ENCODE peak calls at places on chromosomes 6 and 20, in seven cellular contexts. One of them, this sample, is unnamed. For H3K4me1, the result is how much of the 10 kb centered on the place peaks cover.

GRCh38 chr20:59134182-59134581 is 29.4 kb upstream of the ZNF831 start:
- DNase-seq in right cardiac atrium: no peak
- DNase-seq in MM.1S: no peak
- DNase-seq in left lung: no peak
- DNase-seq in aorta: no peak
- DNase-seq in adrenal gland: no peak
- DNase-seq in neuronal stem cell: no peak
- DNase-seq in this sample: no peak

GRCh38 chr6:84243240-84243639 is 15.8 kb upstream of the CEP162 start:
- DNase-seq in right cardiac atrium: no peak
- DNase-seq in neuronal stem cell: no peak
- DNase-seq in left lung: no peak
- DNase-seq in aorta: no peak
- DNase-seq in adrenal gland: no peak
- DNase-seq in MM.1S: no peak
- DNase-seq in this sample: no peak

GRCh38 chr6:1872649-1873131 is 263.0 kb downstream of the FOXC1 start:
- DNase-seq in neuronal stem cell: no peak
- DNase-seq in adrenal gland: no peak
- DNase-seq in left lung: no peak
- DNase-seq in right cardiac atrium: peak
- DNase-seq in MM.1S: no peak
- DNase-seq in aorta: no peak
- DNase-seq in this sample: no peak

GRCh38 chr6:20182926-20183521 is 29.2 kb downstream of the MBOAT1 start:
- DNase-seq in neuronal stem cell: no peak
- DNase-seq in right cardiac atrium: peak
- DNase-seq in MM.1S: no peak
- DNase-seq in adrenal gland: peak
- DNase-seq in aorta: no peak
- DNase-seq in left lung: no peak
- DNase-seq in this sample: no peak

GRCh38 chr6:28968476-28968875 is 36.6 kb downstream of the ZNF311 start:
- DNase-seq in aorta: no peak
- DNase-seq in right cardiac atrium: no peak
- DNase-seq in MM.1S: no peak
- DNase-seq in adrenal gland: no peak
- DNase-seq in left lung: no peak
- DNase-seq in neuronal stem cell: no peak
- DNase-seq in this sample: no peak

GRCh38 chr6:6840831-6841263 is 252.3 kb downstream of the LY86 start:
- DNase-seq in neuronal stem cell: no peak
- DNase-seq in left lung: no peak
- DNase-seq in aorta: no peak
- DNase-seq in adrenal gland: no peak
- DNase-seq in right cardiac atrium: no peak
- DNase-seq in MM.1S: no peak
- DNase-seq in this sample: no peak

GRCh38 chr6:23307516-23307915 is 738.1 kb downstream of the HDGFL1 start:
- DNase-seq in adrenal gland: no peak
- DNase-seq in MM.1S: no peak
- DNase-seq in right cardiac atrium: no peak
- DNase-seq in aorta: no peak
- DNase-seq in left lung: no peak
- DNase-seq in neuronal stem cell: no peak
- DNase-seq in this sample: no peak

GRCh38 chr6:13947611-13948178 is 22.9 kb downstream of the RNF182 start:
- DNase-seq in adrenal gland: no peak
- DNase-seq in left lung: no peak
- DNase-seq in neuronal stem cell: no peak
- DNase-seq in aorta: no peak
- DNase-seq in MM.1S: no peak
- DNase-seq in right cardiac atrium: no peak
- DNase-seq in this sample: no peak

GRCh38 chr20:38997622-38998021 is 35.5 kb downstream of the DHX35 start:
- DNase-seq in neuronal stem cell: no peak
- DNase-seq in MM.1S: no peak
- DNase-seq in adrenal gland: no peak
- DNase-seq in aorta: no peak
- DNase-seq in left lung: no peak
- DNase-seq in right cardiac atrium: no peak
- DNase-seq in this sample: no peak

GRCh38 chr6:130467595-130467994 is 101.8 kb downstream of the TMEM200A start:
- DNase-seq in neuronal stem cell: no peak
- DNase-seq in adrenal gland: no peak
- DNase-seq in MM.1S: no peak
- DNase-seq in right cardiac atrium: no peak
- DNase-seq in aorta: no peak
- DNase-seq in left lung: no peak
- DNase-seq in this sample: no peak

GRCh38 chr6:111377558-111378120 is 105.4 kb downstream of the REV3L start:
- DNase-seq in right cardiac atrium: no peak
- DNase-seq in adrenal gland: no peak
- DNase-seq in aorta: no peak
- DNase-seq in neuronal stem cell: no peak
- DNase-seq in left lung: no peak
- DNase-seq in MM.1S: no peak
- DNase-seq in this sample: no peak

GRCh38 chr20:17531537-17532025 is 402 bp upstream of the BFSP1 start:
- DNase-seq in neuronal stem cell: no peak
- DNase-seq in adrenal gland: no peak
- DNase-seq in aorta: no peak
- DNase-seq in left lung: no peak
- DNase-seq in right cardiac atrium: no peak
- DNase-seq in MM.1S: no peak
- DNase-seq in this sample: no peak

GRCh38 chr20:24425523-24425922 is 43.9 kb upstream of the SYNDIG1 start:
- DNase-seq in MM.1S: no peak
- DNase-seq in adrenal gland: no peak
- DNase-seq in right cardiac atrium: no peak
- DNase-seq in aorta: no peak
- DNase-seq in neuronal stem cell: no peak
- DNase-seq in left lung: no peak
- DNase-seq in this sample: no peak

GRCh38 chr20:4328541-4328940 is 313.2 kb upstream of the RNF24 start:
- DNase-seq in neuronal stem cell: no peak
- DNase-seq in aorta: no peak
- DNase-seq in MM.1S: no peak
- DNase-seq in right cardiac atrium: no peak
- DNase-seq in left lung: no peak
- DNase-seq in adrenal gland: no peak
- DNase-seq in this sample: no peak

GRCh38 chr20:11457476-11457875 is 460.2 kb upstream of the BTBD3 start:
- DNase-seq in neuronal stem cell: no peak
- DNase-seq in adrenal gland: no peak
- DNase-seq in left lung: no peak
- DNase-seq in right cardiac atrium: no peak
- DNase-seq in aorta: no peak
- DNase-seq in MM.1S: no peak
- DNase-seq in this sample: no peak

GRCh38 chr6:108782231-108783041 is 65.8 kb upstream of the ARMC2 start:
- DNase-seq in left lung: peak
- DNase-seq in adrenal gland: peak
- DNase-seq in aorta: peak
- DNase-seq in right cardiac atrium: peak
- DNase-seq in neuronal stem cell: peak
- DNase-seq in MM.1S: peak
- DNase-seq in this sample: peak

GRCh38 chr6:89434954-89435353 is 2.0 kb downstream of the ANKRD6 start:
- DNase-seq in right cardiac atrium: no peak
- DNase-seq in adrenal gland: no peak
- DNase-seq in aorta: no peak
- DNase-seq in MM.1S: no peak
- DNase-seq in neuronal stem cell: no peak
- DNase-seq in left lung: no peak
- DNase-seq in this sample: no peak

GRCh38 chr20:36988494-36988966 is 37.0 kb upstream of the SAMHD1 start:
- DNase-seq in neuronal stem cell: no peak
- DNase-seq in aorta: no peak
- DNase-seq in right cardiac atrium: no peak
- DNase-seq in adrenal gland: no peak
- DNase-seq in MM.1S: no peak
- DNase-seq in left lung: no peak
- DNase-seq in this sample: no peak

DNA sequence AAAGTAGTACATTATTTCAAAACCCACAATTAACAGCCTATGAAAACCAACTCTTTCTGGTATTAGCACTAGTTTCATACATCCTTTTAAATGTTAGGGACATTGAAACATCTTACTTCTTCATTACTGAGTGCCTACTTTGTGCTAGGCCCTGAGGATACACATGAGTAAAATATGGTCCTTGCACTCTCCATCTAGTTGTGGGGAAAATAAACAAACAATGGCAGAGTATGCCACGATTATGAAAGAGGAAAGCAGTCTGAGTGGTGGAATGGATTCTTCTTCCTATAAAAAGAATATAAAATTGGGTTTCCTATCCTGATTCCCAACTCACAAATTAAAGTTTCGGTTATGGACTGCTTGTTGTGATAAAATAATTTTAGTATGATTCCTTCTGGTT is 84.9 kb downstream of the ATXN1 start:
- DNase-seq in right cardiac atrium: no peak
- DNase-seq in aorta: no peak
- DNase-seq in adrenal gland: no peak
- DNase-seq in left lung: no peak
- DNase-seq in neuronal stem cell: no peak
- DNase-seq in MM.1S: no peak
- DNase-seq in this sample: no peak
- H3K4me1 ChIP-seq in right cardiac atrium: under half
- H3K4me1 ChIP-seq in aorta: under half
- H3K4me1 ChIP-seq in adrenal gland: under half
- H3K4me1 ChIP-seq in left lung: half or more
- H3K4me1 ChIP-seq in neuronal stem cell: under half
- H3K4me1 ChIP-seq in MM.1S: under half
- H3K4me1 ChIP-seq in this sample: under half

GRCh38 chr6:48032156-48032555 is 78.8 kb downstream of the PTCHD4 start:
- DNase-seq in neuronal stem cell: no peak
- DNase-seq in left lung: no peak
- DNase-seq in adrenal gland: peak
- DNase-seq in right cardiac atrium: no peak
- DNase-seq in aorta: no peak
- DNase-seq in MM.1S: no peak
- DNase-seq in this sample: no peak

GRCh38 chr6:48037946-48038345 is 73.1 kb downstream of the PTCHD4 start:
- DNase-seq in aorta: no peak
- DNase-seq in neuronal stem cell: no peak
- DNase-seq in right cardiac atrium: no peak
- DNase-seq in MM.1S: no peak
- DNase-seq in left lung: no peak
- DNase-seq in adrenal gland: no peak
- DNase-seq in this sample: no peak

GRCh38 chr6:48041894-48042293 is 69.1 kb downstream of the PTCHD4 start:
- DNase-seq in MM.1S: no peak
- DNase-seq in neuronal stem cell: no peak
- DNase-seq in aorta: no peak
- DNase-seq in right cardiac atrium: no peak
- DNase-seq in adrenal gland: no peak
- DNase-seq in left lung: no peak
- DNase-seq in this sample: no peak

GRCh38 chr6:48036316-48036715 is 74.7 kb downstream of the PTCHD4 start:
- DNase-seq in adrenal gland: no peak
- DNase-seq in right cardiac atrium: no peak
- DNase-seq in left lung: no peak
- DNase-seq in aorta: no peak
- DNase-seq in neuronal stem cell: no peak
- DNase-seq in MM.1S: no peak
- DNase-seq in this sample: no peak
- H3K4me3 ChIP-seq in adrenal gland: no peak
- H3K4me3 ChIP-seq in right cardiac atrium: no peak
- H3K4me3 ChIP-seq in left lung: no peak
- H3K4me3 ChIP-seq in aorta: no peak
- H3K4me3 ChIP-seq in neuronal stem cell: no peak
- H3K4me3 ChIP-seq in MM.1S: no peak
- H3K4me3 ChIP-seq in this sample: no peak

GRCh38 chr6:157013649-157014365 is 236.6 kb downstream of the ARID1B start:
- DNase-seq in neuronal stem cell: peak
- DNase-seq in aorta: no peak
- DNase-seq in left lung: no peak
- DNase-seq in adrenal gland: no peak
- DNase-seq in MM.1S: no peak
- DNase-seq in right cardiac atrium: no peak
- DNase-seq in this sample: no peak
- H3K4me1 ChIP-seq in neuronal stem cell: under half
- H3K4me1 ChIP-seq in aorta: under half
- H3K4me1 ChIP-seq in left lung: under half
- H3K4me1 ChIP-seq in adrenal gland: under half
- H3K4me1 ChIP-seq in MM.1S: under half
- H3K4me1 ChIP-seq in right cardiac atrium: under half
- H3K4me1 ChIP-seq in this sample: under half

GRCh38 chr6:56742122-56742791 is 99.6 kb upstream of the DST start:
- DNase-seq in neuronal stem cell: no peak
- DNase-seq in aorta: no peak
- DNase-seq in adrenal gland: no peak
- DNase-seq in right cardiac atrium: no peak
- DNase-seq in left lung: no peak
- DNase-seq in MM.1S: no peak
- DNase-seq in this sample: no peak
- H3K4me3 ChIP-seq in neuronal stem cell: no peak
- H3K4me3 ChIP-seq in aorta: no peak
- H3K4me3 ChIP-seq in adrenal gland: no peak
- H3K4me3 ChIP-seq in right cardiac atrium: peak
- H3K4me3 ChIP-seq in left lung: peak
- H3K4me3 ChIP-seq in MM.1S: no peak
- H3K4me3 ChIP-seq in this sample: no peak

GRCh38 chr20:56762829-56763228 is 133.7 kb downstream of the TFAP2C start:
- DNase-seq in aorta: no peak
- DNase-seq in left lung: no peak
- DNase-seq in neuronal stem cell: no peak
- DNase-seq in MM.1S: no peak
- DNase-seq in adrenal gland: no peak
- DNase-seq in right cardiac atrium: no peak
- DNase-seq in this sample: no peak

GRCh38 chr20:56764671-56765070 is 135.6 kb downstream of the TFAP2C start:
- DNase-seq in aorta: no peak
- DNase-seq in neuronal stem cell: no peak
- DNase-seq in right cardiac atrium: no peak
- DNase-seq in adrenal gland: no peak
- DNase-seq in left lung: no peak
- DNase-seq in MM.1S: no peak
- DNase-seq in this sample: no peak

GRCh38 chr20:56766528-56766927 is 137.4 kb downstream of the TFAP2C start:
- DNase-seq in right cardiac atrium: no peak
- DNase-seq in left lung: no peak
- DNase-seq in aorta: no peak
- DNase-seq in neuronal stem cell: no peak
- DNase-seq in MM.1S: no peak
- DNase-seq in adrenal gland: no peak
- DNase-seq in this sample: no peak

GRCh38 chr20:56762401-56762800 is 133.3 kb downstream of the TFAP2C start:
- DNase-seq in neuronal stem cell: no peak
- DNase-seq in MM.1S: no peak
- DNase-seq in right cardiac atrium: no peak
- DNase-seq in left lung: no peak
- DNase-seq in aorta: no peak
- DNase-seq in adrenal gland: no peak
- DNase-seq in this sample: no peak

GRCh38 chr20:56765172-56766073 is 136.3 kb downstream of the TFAP2C start:
- DNase-seq in left lung: no peak
- DNase-seq in neuronal stem cell: no peak
- DNase-seq in MM.1S: no peak
- DNase-seq in adrenal gland: no peak
- DNase-seq in aorta: no peak
- DNase-seq in right cardiac atrium: no peak
- DNase-seq in this sample: no peak
- H3K4me1 ChIP-seq in left lung: under half
- H3K4me1 ChIP-seq in neuronal stem cell: under half
- H3K4me1 ChIP-seq in MM.1S: under half
- H3K4me1 ChIP-seq in adrenal gland: under half
- H3K4me1 ChIP-seq in aorta: under half
- H3K4me1 ChIP-seq in right cardiac atrium: under half
- H3K4me1 ChIP-seq in this sample: under half